ENCODE peak calls at places on chromosomes 2 and 18, in five cellular contexts. R is left lung, H is brain microvascular endothelial cell, F is right atrium auricular region, E is WERI-Rb-1. M is an unnamed sample.

GRCh38 chr2:196544906-196545433 is 94.5 kb upstream of the CCDC150 start:
- DNase-seq in H (no peak), E (no peak), F (no peak), R (no peak), M (no peak)

GRCh38 chr2:239285071-239285931 is 115.5 kb downstream of the HDAC4 start:
- DNase-seq in E (no peak), H (no peak), R (peak), F (no peak), M (no peak)

GRCh38 chr2:96305979-96306308 is 598 bp upstream of the SNRNP200 start:
- DNase-seq in H (no peak), E (no peak), R (no peak), F (no peak), M (no peak)

GRCh38 chr2:46559257-46559656 is 79.9 kb downstream of the TMEM247 start:
- DNase-seq in E (no peak), F (no peak), H (no peak), R (no peak), M (no peak)

GRCh38 chr2:188042412-188042811 is 249.3 kb upstream of the GULP1 start:
- DNase-seq in E (no peak), F (no peak), H (peak), R (no peak), M (no peak)

GRCh38 chr2:129056309-129056958 is 737.8 kb upstream of the HS6ST1 start:
- DNase-seq in F (no peak), H (no peak), E (no peak), R (no peak), M (no peak)

GRCh38 chr2:37615808-37616673 is 55.4 kb downstream of the CDC42EP3 start:
- DNase-seq in H (no peak), E (no peak), F (no peak), R (peak), M (no peak)

GRCh38 chr2:41932241-41933034 is 115.4 kb upstream of the PKDCC start:
- DNase-seq in F (peak), E (no peak), R (peak), H (peak), M (peak)

GRCh38 chr2:237744613-237745249 is 53.8 kb upstream of the RBM44 start:
- DNase-seq in H (peak), R (peak), E (peak), F (peak), M (peak)

GRCh38 chr2:177551989-177552413 is 159.4 kb downstream of the AGPS start:
- DNase-seq in H (no peak), E (no peak), R (peak), F (no peak), M (peak)

GRCh38 chr2:174711206-174711605 is 53.1 kb downstream of the CHRNA1 start:
- DNase-seq in F (no peak), H (peak), E (no peak), R (no peak), M (no peak)

GRCh38 chr18:11728247-11728646 is 39.2 kb downstream of the GNAL start:
- DNase-seq in E (peak), R (no peak), F (no peak), H (peak), M (no peak)

GRCh38 chr18:31626409-31626808 is 34.7 kb downstream of the TTR start:
- DNase-seq in R (no peak), F (no peak), E (no peak), H (no peak), M (no peak)

GRCh38 chr18:36326771-36327170 is 29.3 kb downstream of the FHOD3 start:
- DNase-seq in H (no peak), R (no peak), E (no peak), F (no peak), M (no peak)

GRCh38 chr18:26863122-26863879 is 2.2 kb downstream of the AQP4 start:
- DNase-seq in H (no peak), F (peak), R (peak), E (peak), M (peak)

GRCh38 chr2:120754067-120754960 is 18.6 kb downstream of the GLI2 start:
- DNase-seq in H (no peak), R (no peak), F (no peak), E (no peak), M (no peak)

DNA sequence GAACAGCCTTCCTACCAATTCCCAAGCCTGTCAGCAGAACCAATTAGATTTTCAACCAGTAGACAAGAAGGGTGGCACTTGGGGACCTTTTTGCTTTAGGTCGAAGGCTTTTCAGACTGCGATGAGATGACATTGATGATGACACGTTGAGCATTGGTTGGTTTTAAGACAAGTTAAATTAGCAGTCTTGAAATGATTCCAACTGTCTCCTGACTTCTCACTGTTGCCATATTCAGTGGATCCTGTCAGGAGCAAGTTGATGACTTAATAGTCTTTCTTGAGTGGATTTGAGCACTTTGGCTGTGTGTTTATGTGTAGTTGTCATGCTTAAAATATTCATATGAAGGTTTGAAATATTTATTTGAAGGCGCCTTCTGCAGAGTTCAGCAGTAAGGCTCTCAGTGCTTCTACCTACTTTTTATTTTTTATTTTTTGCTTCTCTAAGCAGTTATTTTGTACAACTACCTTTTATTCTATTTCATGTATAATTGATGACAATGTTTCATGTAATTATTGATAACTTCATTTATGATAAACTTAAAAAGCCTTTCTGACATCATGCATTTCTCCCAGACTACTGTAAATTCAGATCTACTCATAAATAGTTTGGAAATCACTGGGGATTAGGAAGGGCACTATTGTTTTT is 256.8 kb downstream of the CAMKMT start:
- DNase-seq in F (no peak), E (no peak), H (no peak), R (no peak), M (no peak)
- H3K27ac ChIP-seq in F (no peak), E (no peak), H (no peak), R (no peak), M (no peak)

GRCh38 chr2:204340511-204340910 is 204.8 kb upstream of the PARD3B start:
- DNase-seq in H (no peak), E (no peak), R (no peak), F (no peak), M (no peak)
- H3K27ac ChIP-seq in H (peak), E (no peak), R (no peak), F (no peak), M (no peak)

GRCh38 chr2:421406-421805 is 133.5 kb upstream of the ALKAL2 start:
- DNase-seq in R (no peak), F (no peak), H (no peak), E (no peak), M (no peak)

GRCh38 chr2:424306-425172 is 136.6 kb upstream of the ALKAL2 start:
- DNase-seq in R (no peak), H (peak), F (no peak), E (no peak), M (no peak)

GRCh38 chr2:422676-423435 is 135.0 kb upstream of the ALKAL2 start:
- DNase-seq in R (no peak), F (no peak), E (no peak), H (no peak), M (no peak)

GRCh38 chr2:425947-426346 is 138.1 kb upstream of the ALKAL2 start:
- DNase-seq in R (no peak), F (no peak), E (no peak), H (no peak), M (no peak)

GRCh38 chr2:423479-423878 is 135.6 kb upstream of the ALKAL2 start:
- DNase-seq in E (no peak), H (no peak), F (no peak), R (no peak), M (no peak)
- H3K27ac ChIP-seq in E (no peak), H (no peak), F (no peak), R (no peak), M (no peak)

GRCh38 chr2:191656389-191656788 is 21.5 kb upstream of the NABP1 start:
- DNase-seq in E (no peak), R (no peak), F (no peak), H (peak), M (no peak)
- H3K27ac ChIP-seq in E (no peak), R (peak), F (no peak), H (no peak), M (no peak)

M was measured in pancreas.